ENCODE peak calls at places on chromosome 2, in eight cellular contexts. One of them, this sample, is unnamed. For H3K9me3, the result is how much of the 10 kb centered on the place peaks cover.

GRCh38 chr2:124822516-124822915 is 797.4 kb downstream of the CNTNAP5 start:
- DNase-seq in HCT116: no peak
- DNase-seq in MM.1S: no peak
- DNase-seq in GM23248: no peak
- DNase-seq in neural progenitor cell: no peak
- DNase-seq in SK-N-SH: no peak
- DNase-seq in hepatocyte: no peak
- DNase-seq in PC-3: peak
- DNase-seq in this sample: no peak

GRCh38 chr2:75600418-75601088 is 39.8 kb upstream of the EVA1A start:
- DNase-seq in PC-3: peak
- DNase-seq in hepatocyte: peak
- DNase-seq in neural progenitor cell: no peak
- DNase-seq in HCT116: no peak
- DNase-seq in SK-N-SH: no peak
- DNase-seq in GM23248: no peak
- DNase-seq in MM.1S: no peak
- DNase-seq in this sample: no peak

GRCh38 chr2:190093793-190094192 is 31.3 kb upstream of the MSTN start:
- DNase-seq in HCT116: no peak
- DNase-seq in hepatocyte: peak
- DNase-seq in MM.1S: no peak
- DNase-seq in GM23248: peak
- DNase-seq in PC-3: no peak
- DNase-seq in SK-N-SH: no peak
- DNase-seq in neural progenitor cell: no peak
- DNase-seq in this sample: no peak

GRCh38 chr2:47235127-47235526 is 80.0 kb upstream of the STPG4 start:
- DNase-seq in MM.1S: no peak
- DNase-seq in neural progenitor cell: no peak
- DNase-seq in SK-N-SH: no peak
- DNase-seq in GM23248: no peak
- DNase-seq in PC-3: no peak
- DNase-seq in HCT116: no peak
- DNase-seq in hepatocyte: peak
- DNase-seq in this sample: no peak

GRCh38 chr2:225319872-225320271 is 79.6 kb upstream of the NYAP2 start:
- DNase-seq in MM.1S: no peak
- DNase-seq in hepatocyte: no peak
- DNase-seq in GM23248: no peak
- DNase-seq in neural progenitor cell: no peak
- DNase-seq in HCT116: no peak
- DNase-seq in PC-3: no peak
- DNase-seq in SK-N-SH: peak
- DNase-seq in this sample: no peak

GRCh38 chr2:157786663-157787363 is 89.3 kb downstream of the ACVR1 start:
- DNase-seq in GM23248: peak
- DNase-seq in MM.1S: no peak
- DNase-seq in neural progenitor cell: no peak
- DNase-seq in SK-N-SH: no peak
- DNase-seq in HCT116: no peak
- DNase-seq in hepatocyte: no peak
- DNase-seq in PC-3: no peak
- DNase-seq in this sample: no peak

GRCh38 chr2:38214209-38214717 is 138.3 kb upstream of the CYP1B1 start:
- DNase-seq in neural progenitor cell: peak
- DNase-seq in HCT116: no peak
- DNase-seq in GM23248: no peak
- DNase-seq in SK-N-SH: no peak
- DNase-seq in MM.1S: no peak
- DNase-seq in hepatocyte: no peak
- DNase-seq in PC-3: peak
- DNase-seq in this sample: no peak

GRCh38 chr2:38301340-38301968 is 75.6 kb downstream of the ATL2 start:
- DNase-seq in MM.1S: peak
- DNase-seq in neural progenitor cell: no peak
- DNase-seq in PC-3: no peak
- DNase-seq in hepatocyte: no peak
- DNase-seq in SK-N-SH: no peak
- DNase-seq in HCT116: no peak
- DNase-seq in GM23248: no peak
- DNase-seq in this sample: peak

GRCh38 chr2:25867389-25868003 is 10.8 kb downstream of the ASXL2 start:
- DNase-seq in GM23248: no peak
- DNase-seq in HCT116: no peak
- DNase-seq in neural progenitor cell: no peak
- DNase-seq in hepatocyte: no peak
- DNase-seq in PC-3: no peak
- DNase-seq in SK-N-SH: no peak
- DNase-seq in MM.1S: no peak
- DNase-seq in this sample: no peak

GRCh38 chr2:176555781-176556180 is 286.5 kb downstream of the MTX2 start:
- DNase-seq in hepatocyte: no peak
- DNase-seq in GM23248: no peak
- DNase-seq in neural progenitor cell: no peak
- DNase-seq in HCT116: peak
- DNase-seq in SK-N-SH: no peak
- DNase-seq in MM.1S: no peak
- DNase-seq in PC-3: peak
- DNase-seq in this sample: no peak

GRCh38 chr2:206647985-206648384 is 5.7 kb downstream of the FAM237A start:
- DNase-seq in SK-N-SH: no peak
- DNase-seq in MM.1S: no peak
- DNase-seq in neural progenitor cell: no peak
- DNase-seq in HCT116: no peak
- DNase-seq in GM23248: peak
- DNase-seq in PC-3: no peak
- DNase-seq in hepatocyte: no peak
- DNase-seq in this sample: no peak

GRCh38 chr2:128306931-128307460 is 11.7 kb downstream of the HS6ST1 start:
- DNase-seq in hepatocyte: no peak
- DNase-seq in HCT116: no peak
- DNase-seq in MM.1S: peak
- DNase-seq in GM23248: no peak
- DNase-seq in SK-N-SH: no peak
- DNase-seq in neural progenitor cell: no peak
- DNase-seq in PC-3: no peak
- DNase-seq in this sample: no peak

GRCh38 chr2:133433455-133434451 is 134.5 kb downstream of the NCKAP5 start:
- DNase-seq in SK-N-SH: no peak
- DNase-seq in GM23248: no peak
- DNase-seq in MM.1S: no peak
- DNase-seq in neural progenitor cell: no peak
- DNase-seq in hepatocyte: no peak
- DNase-seq in PC-3: no peak
- DNase-seq in HCT116: no peak
- DNase-seq in this sample: no peak

GRCh38 chr2:180979086-180979934 is 1.1 kb upstream of the UBE2E3 start:
- DNase-seq in PC-3: peak
- DNase-seq in GM23248: peak
- DNase-seq in neural progenitor cell: peak
- DNase-seq in HCT116: no peak
- DNase-seq in SK-N-SH: no peak
- DNase-seq in hepatocyte: peak
- DNase-seq in MM.1S: no peak
- DNase-seq in this sample: peak

GRCh38 chr2:28395334-28396061 is 2.8 kb downstream of the FOSL2 start:
- DNase-seq in MM.1S: no peak
- DNase-seq in SK-N-SH: no peak
- DNase-seq in PC-3: peak
- DNase-seq in HCT116: no peak
- DNase-seq in GM23248: peak
- DNase-seq in neural progenitor cell: no peak
- DNase-seq in hepatocyte: peak
- DNase-seq in this sample: no peak

GRCh38 chr2:45839388-45840251 is 188.1 kb downstream of the PRKCE start:
- DNase-seq in neural progenitor cell: no peak
- DNase-seq in hepatocyte: no peak
- DNase-seq in SK-N-SH: peak
- DNase-seq in PC-3: peak
- DNase-seq in HCT116: no peak
- DNase-seq in GM23248: peak
- DNase-seq in MM.1S: no peak
- DNase-seq in this sample: no peak

GRCh38 chr2:149330127-149331022 is at the start of gene LYPD6:
- DNase-seq in SK-N-SH: peak
- DNase-seq in neural progenitor cell: peak
- DNase-seq in GM23248: peak
- DNase-seq in HCT116: peak
- DNase-seq in hepatocyte: peak
- DNase-seq in MM.1S: peak
- DNase-seq in PC-3: peak
- DNase-seq in this sample: no peak

GRCh38 chr2:73532381-73532780 is 109.8 kb downstream of the NAT8 start:
- DNase-seq in SK-N-SH: no peak
- DNase-seq in hepatocyte: no peak
- DNase-seq in MM.1S: no peak
- DNase-seq in GM23248: no peak
- DNase-seq in HCT116: no peak
- DNase-seq in PC-3: no peak
- DNase-seq in neural progenitor cell: no peak
- DNase-seq in this sample: no peak

DNA sequence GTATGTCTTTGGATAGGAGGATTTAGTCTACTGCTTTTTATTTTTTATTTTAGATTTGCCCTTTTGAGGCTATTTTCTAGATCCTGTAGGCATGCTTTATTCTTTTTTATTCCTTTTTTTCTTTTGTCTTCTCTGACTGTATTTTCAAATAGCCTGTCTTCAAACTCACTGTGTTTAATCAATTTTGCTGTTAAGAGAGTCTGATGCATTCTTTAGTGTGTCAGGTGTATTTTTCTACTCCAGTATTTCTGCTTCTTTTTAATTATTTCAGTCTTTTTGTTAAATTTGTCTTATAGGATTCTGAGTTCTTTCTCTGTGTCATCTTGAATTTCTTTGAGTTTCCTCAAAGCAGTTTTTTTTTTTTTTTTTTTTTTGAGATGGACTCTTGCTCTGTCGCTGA is 113.5 kb downstream of the NAT8 start:
- DNase-seq in neural progenitor cell: no peak
- DNase-seq in hepatocyte: no peak
- DNase-seq in HCT116: no peak
- DNase-seq in GM23248: no peak
- DNase-seq in MM.1S: no peak
- DNase-seq in SK-N-SH: no peak
- DNase-seq in PC-3: no peak
- DNase-seq in this sample: no peak
- H3K9me3 ChIP-seq in neural progenitor cell: under half
- H3K9me3 ChIP-seq in hepatocyte: under half
- H3K9me3 ChIP-seq in HCT116: under half
- H3K9me3 ChIP-seq in GM23248: under half
- H3K9me3 ChIP-seq in MM.1S: under half
- H3K9me3 ChIP-seq in SK-N-SH: under half
- H3K9me3 ChIP-seq in PC-3: under half
- H3K9me3 ChIP-seq in this sample: half or more

GRCh38 chr2:213640742-213641425 is 356.6 kb downstream of the SPAG16 start:
- DNase-seq in GM23248: no peak
- DNase-seq in PC-3: peak
- DNase-seq in HCT116: no peak
- DNase-seq in MM.1S: no peak
- DNase-seq in SK-N-SH: no peak
- DNase-seq in neural progenitor cell: no peak
- DNase-seq in hepatocyte: no peak
- DNase-seq in this sample: no peak
- H3K4me2 ChIP-seq in GM23248: no peak
- H3K4me2 ChIP-seq in PC-3: peak
- H3K4me2 ChIP-seq in HCT116: no peak
- H3K4me2 ChIP-seq in MM.1S: no peak
- H3K4me2 ChIP-seq in SK-N-SH: no peak
- H3K4me2 ChIP-seq in neural progenitor cell: no peak
- H3K4me2 ChIP-seq in hepatocyte: no peak
- H3K4me2 ChIP-seq in this sample: no peak

DNA sequence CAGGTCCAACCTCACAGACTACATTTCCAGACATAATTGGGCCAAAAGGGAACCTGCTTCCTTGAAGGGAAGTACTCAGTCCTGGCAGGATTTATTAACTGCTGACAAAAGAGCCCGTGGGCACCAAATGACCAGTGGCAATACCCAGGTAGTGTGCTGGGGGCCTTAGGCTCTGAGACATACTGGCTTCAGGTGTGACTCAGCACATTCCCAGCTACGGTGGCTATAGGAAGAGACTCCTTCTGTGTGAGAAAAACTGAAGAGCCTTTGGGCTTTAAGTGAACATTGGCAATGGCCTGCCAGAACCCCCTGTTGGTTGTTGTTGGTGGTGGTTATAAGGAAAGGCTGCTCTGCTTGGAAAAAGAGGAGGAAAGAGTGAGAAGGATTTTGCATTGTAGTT is 401.8 kb downstream of the KCNJ3 start:
- DNase-seq in GM23248: no peak
- DNase-seq in HCT116: peak
- DNase-seq in MM.1S: no peak
- DNase-seq in hepatocyte: peak
- DNase-seq in neural progenitor cell: no peak
- DNase-seq in PC-3: peak
- DNase-seq in SK-N-SH: no peak
- DNase-seq in this sample: no peak
- TF ChIP-seq EZH2phosphoT487 in GM23248: no peak
- TF ChIP-seq EZH2phosphoT487 in HCT116: no peak
- TF ChIP-seq EZH2phosphoT487 in MM.1S: no peak
- TF ChIP-seq EZH2phosphoT487 in hepatocyte: no peak
- TF ChIP-seq EZH2phosphoT487 in neural progenitor cell: no peak
- TF ChIP-seq EZH2phosphoT487 in PC-3: no peak
- TF ChIP-seq EZH2phosphoT487 in SK-N-SH: no peak
- TF ChIP-seq EZH2phosphoT487 in this sample: no peak

GRCh38 chr2:13492262-13492661 is 775.5 kb downstream of the TRIB2 start:
- DNase-seq in hepatocyte: no peak
- DNase-seq in GM23248: no peak
- DNase-seq in neural progenitor cell: no peak
- DNase-seq in MM.1S: no peak
- DNase-seq in PC-3: no peak
- DNase-seq in SK-N-SH: no peak
- DNase-seq in HCT116: no peak
- DNase-seq in this sample: no peak
- H3K9me3 ChIP-seq in hepatocyte: under half
- H3K9me3 ChIP-seq in GM23248: under half
- H3K9me3 ChIP-seq in neural progenitor cell: under half
- H3K9me3 ChIP-seq in MM.1S: under half
- H3K9me3 ChIP-seq in PC-3: under half
- H3K9me3 ChIP-seq in SK-N-SH: under half
- H3K9me3 ChIP-seq in HCT116: under half
- H3K9me3 ChIP-seq in this sample: under half

GRCh38 chr2:200814917-200815316 is 3.2 kb downstream of the BZW1 start:
- DNase-seq in hepatocyte: no peak
- DNase-seq in SK-N-SH: no peak
- DNase-seq in neural progenitor cell: no peak
- DNase-seq in MM.1S: no peak
- DNase-seq in PC-3: no peak
- DNase-seq in GM23248: peak
- DNase-seq in HCT116: no peak
- DNase-seq in this sample: no peak
- H3K4me2 ChIP-seq in hepatocyte: no peak
- H3K4me2 ChIP-seq in SK-N-SH: no peak
- H3K4me2 ChIP-seq in neural progenitor cell: no peak
- H3K4me2 ChIP-seq in MM.1S: no peak
- H3K4me2 ChIP-seq in PC-3: peak
- H3K4me2 ChIP-seq in GM23248: peak
- H3K4me2 ChIP-seq in HCT116: no peak
- H3K4me2 ChIP-seq in this sample: no peak

This sample was measured in OCI-LY7.